ENCODE peak calls at places on chromosomes 6 and 20, in five cellular contexts. One of them, this sample, is unnamed.

GRCh38 chr6:167079853-167080297 is 43.0 kb upstream of the CCR6 start:
- DNase-seq in uterus: no peak
- DNase-seq in astrocyte: no peak
- DNase-seq in IMR-90: no peak
- DNase-seq in CD8-positive, alpha-beta T cell: peak; percentile 27
- DNase-seq in this sample: no peak

GRCh38 chr6:89204096-89204495 is 13.1 kb downstream of the GABRR1 start:
- DNase-seq in uterus: no peak
- DNase-seq in IMR-90: no peak
- DNase-seq in CD8-positive, alpha-beta T cell: no peak
- DNase-seq in astrocyte: no peak
- DNase-seq in this sample: no peak

GRCh38 chr6:106927531-106928398 is 46.8 kb downstream of the CD24 start:
- DNase-seq in uterus: no peak
- DNase-seq in astrocyte: peak; percentile 29
- DNase-seq in CD8-positive, alpha-beta T cell: no peak
- DNase-seq in IMR-90: peak; percentile 21
- DNase-seq in this sample: peak; percentile 69

GRCh38 chr6:138970856-138971425 is 17.1 kb downstream of the REPS1 start:
- DNase-seq in astrocyte: peak; percentile 96
- DNase-seq in CD8-positive, alpha-beta T cell: no peak
- DNase-seq in uterus: no peak
- DNase-seq in IMR-90: peak; percentile 95
- DNase-seq in this sample: no peak

GRCh38 chr20:37190354-37190753 is 11.0 kb upstream of the MROH8 start:
- DNase-seq in uterus: no peak
- DNase-seq in astrocyte: no peak
- DNase-seq in IMR-90: no peak
- DNase-seq in CD8-positive, alpha-beta T cell: no peak
- DNase-seq in this sample: no peak

GRCh38 chr20:62758226-62758912 is 37.9 kb upstream of the MRGBP start:
- DNase-seq in astrocyte: no peak
- DNase-seq in CD8-positive, alpha-beta T cell: no peak
- DNase-seq in uterus: no peak
- DNase-seq in IMR-90: no peak
- DNase-seq in this sample: no peak

GRCh38 chr6:16302721-16303552 is 64.5 kb downstream of the GMPR start:
- DNase-seq in astrocyte: no peak
- DNase-seq in CD8-positive, alpha-beta T cell: no peak
- DNase-seq in IMR-90: no peak
- DNase-seq in uterus: no peak
- DNase-seq in this sample: no peak

GRCh38 chr6:160082627-160083026 is 39.0 kb upstream of the SLC22A1 start:
- DNase-seq in IMR-90: no peak
- DNase-seq in CD8-positive, alpha-beta T cell: no peak
- DNase-seq in uterus: no peak
- DNase-seq in astrocyte: no peak
- DNase-seq in this sample: no peak

GRCh38 chr6:136718486-136718885 is 73.8 kb downstream of the MAP3K5 start:
- DNase-seq in uterus: no peak
- DNase-seq in astrocyte: no peak
- DNase-seq in IMR-90: no peak
- DNase-seq in CD8-positive, alpha-beta T cell: no peak
- DNase-seq in this sample: no peak

GRCh38 chr6:43268782-43269272 is 25.5 kb downstream of the TTBK1 start:
- DNase-seq in CD8-positive, alpha-beta T cell: no peak
- DNase-seq in IMR-90: no peak
- DNase-seq in uterus: no peak
- DNase-seq in astrocyte: no peak
- DNase-seq in this sample: no peak

GRCh38 chr6:30463651-30464618 is 25.4 kb upstream of the HLA-E start:
- DNase-seq in astrocyte: peak; percentile 42
- DNase-seq in uterus: no peak
- DNase-seq in CD8-positive, alpha-beta T cell: peak; percentile 62
- DNase-seq in IMR-90: peak; percentile 50
- DNase-seq in this sample: peak; percentile 76

GRCh38 chr6:147378819-147379218 is 129.7 kb upstream of the SAMD5 start:
- DNase-seq in IMR-90: no peak
- DNase-seq in astrocyte: no peak
- DNase-seq in uterus: no peak
- DNase-seq in CD8-positive, alpha-beta T cell: no peak
- DNase-seq in this sample: no peak

GRCh38 chr6:119814609-119815400 is 465.2 kb upstream of the MAN1A1 start:
- DNase-seq in IMR-90: no peak
- DNase-seq in uterus: no peak
- DNase-seq in CD8-positive, alpha-beta T cell: no peak
- DNase-seq in astrocyte: no peak
- DNase-seq in this sample: no peak
- TF ChIP-seq CTCF in IMR-90: no peak
- TF ChIP-seq CTCF in uterus: no peak
- TF ChIP-seq CTCF in CD8-positive, alpha-beta T cell: no peak
- TF ChIP-seq CTCF in astrocyte: no peak
- TF ChIP-seq CTCF in this sample: no peak

GRCh38 chr20:3804781-3805180 is 8.7 kb downstream of the CDC25B start:
- DNase-seq in uterus: no peak
- DNase-seq in CD8-positive, alpha-beta T cell: no peak
- DNase-seq in IMR-90: no peak
- DNase-seq in astrocyte: no peak
- DNase-seq in this sample: no peak

GRCh38 chr20:3811421-3812258 is 8.7 kb upstream of the AP5S1 start:
- DNase-seq in uterus: peak; percentile 100
- DNase-seq in IMR-90: peak; percentile 99
- DNase-seq in astrocyte: peak; percentile 94
- DNase-seq in CD8-positive, alpha-beta T cell: peak; percentile 94
- DNase-seq in this sample: peak; percentile 96

GRCh38 chr20:3808544-3808943 is 11.8 kb upstream of the AP5S1 start:
- DNase-seq in IMR-90: no peak
- DNase-seq in CD8-positive, alpha-beta T cell: no peak
- DNase-seq in uterus: no peak
- DNase-seq in astrocyte: no peak
- DNase-seq in this sample: no peak

GRCh38 chr20:3805594-3806264 is 9.6 kb downstream of the CDC25B start:
- DNase-seq in IMR-90: peak; percentile 50
- DNase-seq in CD8-positive, alpha-beta T cell: no peak
- DNase-seq in uterus: no peak
- DNase-seq in astrocyte: peak; percentile 58
- DNase-seq in this sample: no peak

DNA sequence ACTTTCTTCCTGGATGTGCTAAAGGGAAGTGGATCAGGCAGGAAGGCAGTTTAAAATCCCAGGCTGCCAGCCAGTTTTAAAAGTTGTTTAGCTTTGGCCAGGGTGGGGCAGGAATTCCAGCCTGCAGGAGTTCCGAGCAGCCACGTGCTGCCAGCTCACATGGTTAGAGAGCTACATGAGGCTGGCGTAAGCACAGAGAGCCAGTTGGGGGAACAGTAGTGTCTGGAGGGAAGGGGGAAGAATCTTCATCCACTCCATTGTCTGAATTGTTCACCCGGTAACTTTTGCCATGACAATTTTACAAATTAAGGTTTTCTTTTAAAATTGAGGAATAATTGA is 12.0 kb downstream of the CDC25B start:
- DNase-seq in IMR-90: peak; percentile 92
- DNase-seq in CD8-positive, alpha-beta T cell: no peak
- DNase-seq in uterus: peak; percentile 78
- DNase-seq in astrocyte: peak; percentile 89
- DNase-seq in this sample: no peak
- H3K4me1 ChIP-seq in IMR-90: peaks cover 33% of the 10 kb centered on the region
- H3K4me1 ChIP-seq in CD8-positive, alpha-beta T cell: peaks cover 65% of the 10 kb centered on the region
- H3K4me1 ChIP-seq in uterus: peaks cover 42% of the 10 kb centered on the region
- H3K4me1 ChIP-seq in astrocyte: peaks cover 47% of the 10 kb centered on the region
- H3K4me1 ChIP-seq in this sample: peaks cover 25% of the 10 kb centered on the region

GRCh38 chr6:35194390-35194789 is 19.4 kb upstream of the SCUBE3 start:
- DNase-seq in astrocyte: no peak
- DNase-seq in CD8-positive, alpha-beta T cell: no peak
- DNase-seq in uterus: no peak
- DNase-seq in IMR-90: no peak
- DNase-seq in this sample: no peak

GRCh38 chr6:35192301-35192860 is 21.4 kb upstream of the SCUBE3 start:
- DNase-seq in CD8-positive, alpha-beta T cell: no peak
- DNase-seq in uterus: no peak
- DNase-seq in IMR-90: no peak
- DNase-seq in astrocyte: no peak
- DNase-seq in this sample: no peak

GRCh38 chr6:35191899-35192298 is 21.9 kb upstream of the SCUBE3 start:
- DNase-seq in IMR-90: no peak
- DNase-seq in CD8-positive, alpha-beta T cell: peak; percentile 20
- DNase-seq in astrocyte: no peak
- DNase-seq in uterus: no peak
- DNase-seq in this sample: no peak

GRCh38 chr6:35197196-35197595 is 16.6 kb upstream of the SCUBE3 start:
- DNase-seq in uterus: no peak
- DNase-seq in CD8-positive, alpha-beta T cell: no peak
- DNase-seq in astrocyte: no peak
- DNase-seq in IMR-90: no peak
- DNase-seq in this sample: no peak

GRCh38 chr6:35195120-35195780 is 18.5 kb upstream of the SCUBE3 start:
- DNase-seq in uterus: no peak
- DNase-seq in astrocyte: no peak
- DNase-seq in CD8-positive, alpha-beta T cell: no peak
- DNase-seq in IMR-90: no peak
- DNase-seq in this sample: no peak
- TF ChIP-seq CTCF in uterus: no peak
- TF ChIP-seq CTCF in astrocyte: no peak
- TF ChIP-seq CTCF in CD8-positive, alpha-beta T cell: no peak
- TF ChIP-seq CTCF in IMR-90: no peak
- TF ChIP-seq CTCF in this sample: no peak

GRCh38 chr6:33609019-33609418 is 12.1 kb upstream of the ITPR3 start:
- DNase-seq in IMR-90: no peak
- DNase-seq in astrocyte: no peak
- DNase-seq in uterus: no peak
- DNase-seq in CD8-positive, alpha-beta T cell: no peak
- DNase-seq in this sample: no peak
- H3K4me1 ChIP-seq in IMR-90: peaks cover 16% of the 10 kb centered on the region
- H3K4me1 ChIP-seq in astrocyte: peaks cover 26% of the 10 kb centered on the region
- H3K4me1 ChIP-seq in uterus: peaks cover 16% of the 10 kb centered on the region
- H3K4me1 ChIP-seq in CD8-positive, alpha-beta T cell: no peaks in the 10 kb centered on the region
- H3K4me1 ChIP-seq in this sample: no peaks in the 10 kb centered on the region

DNA sequence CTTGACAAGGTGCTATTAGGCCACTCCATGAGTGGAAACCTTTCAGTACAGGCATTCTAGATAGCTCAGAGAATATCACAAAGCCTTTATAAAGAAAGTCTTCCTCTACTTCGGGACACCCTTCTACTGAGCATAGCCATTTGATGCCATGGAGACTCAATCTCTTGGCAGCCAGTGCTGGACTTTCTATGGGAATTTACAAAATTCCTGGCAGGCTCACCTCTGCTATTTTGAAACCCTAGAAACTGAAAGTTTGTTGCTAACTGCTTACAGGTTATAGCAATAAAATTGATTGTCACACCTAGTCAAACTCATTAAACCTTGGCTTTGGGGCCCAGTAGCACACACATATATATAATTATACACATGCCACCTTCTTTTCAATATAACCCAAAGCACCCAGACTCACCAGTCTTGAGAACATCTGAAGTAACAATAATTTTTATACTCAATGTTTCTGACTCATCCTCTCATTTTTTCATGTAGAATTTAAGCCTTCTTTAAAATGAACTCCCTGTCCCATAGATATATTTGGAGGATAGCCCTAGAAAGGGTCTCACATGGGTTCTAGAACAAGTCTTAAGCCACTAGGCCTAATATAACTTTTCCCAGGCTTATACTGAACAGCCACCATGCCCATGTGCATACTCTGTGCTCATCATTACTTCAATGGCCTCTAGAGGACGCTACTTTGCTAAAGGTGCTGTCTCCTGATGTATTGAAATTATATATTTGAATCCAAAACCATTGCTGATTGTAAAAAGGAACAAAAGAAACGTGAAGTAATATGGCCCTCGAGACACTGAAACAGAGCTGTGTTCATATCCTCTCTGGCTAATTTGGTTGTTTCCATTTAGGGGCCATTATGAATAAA is 368.1 kb upstream of the MARCKS start:
- DNase-seq in CD8-positive, alpha-beta T cell: no peak
- DNase-seq in IMR-90: no peak
- DNase-seq in uterus: no peak
- DNase-seq in astrocyte: no peak
- DNase-seq in this sample: no peak
- TF ChIP-seq CTCF in CD8-positive, alpha-beta T cell: no peak
- TF ChIP-seq CTCF in IMR-90: peak; percentile 2
- TF ChIP-seq CTCF in uterus: no peak
- TF ChIP-seq CTCF in astrocyte: no peak
- TF ChIP-seq CTCF in this sample: no peak